ENCODE peak calls at places on chromosomes 5 and 9, in five cellular contexts. One of them, this sample, is unnamed.

GRCh38 chr5:73103885-73104284 is 16.5 kb upstream of the TMEM171 start:
- ATAC-seq in HCT116: no peak
- ATAC-seq in left lung: no peak
- ATAC-seq in upper lobe of right lung: no peak
- ATAC-seq in Panc1: no peak
- ATAC-seq in this sample: no peak

GRCh38 chr5:73415617-73416016 is 33.0 kb downstream of the FOXD1 start:
- ATAC-seq in HCT116: no peak
- ATAC-seq in left lung: no peak
- ATAC-seq in upper lobe of right lung: no peak
- ATAC-seq in Panc1: no peak
- ATAC-seq in this sample: no peak

GRCh38 chr5:65866837-65867508 is 59.4 kb upstream of the ERBIN start:
- ATAC-seq in HCT116: no peak
- ATAC-seq in left lung: no peak
- ATAC-seq in upper lobe of right lung: no peak
- ATAC-seq in Panc1: no peak
- ATAC-seq in this sample: no peak

GRCh38 chr9:74942801-74943200 is 9.9 kb downstream of the C9orf40 start:
- ATAC-seq in HCT116: peak
- ATAC-seq in left lung: no peak
- ATAC-seq in upper lobe of right lung: no peak
- ATAC-seq in Panc1: no peak
- ATAC-seq in this sample: no peak

GRCh38 chr9:20209421-20210340 is 412.6 kb downstream of the MLLT3 start:
- ATAC-seq in HCT116: no peak
- ATAC-seq in left lung: no peak
- ATAC-seq in upper lobe of right lung: no peak
- ATAC-seq in Panc1: no peak
- ATAC-seq in this sample: no peak

GRCh38 chr9:131394464-131395026 is 659 bp downstream of the PRRC2B start:
- ATAC-seq in HCT116: peak
- ATAC-seq in left lung: peak
- ATAC-seq in upper lobe of right lung: peak
- ATAC-seq in Panc1: peak
- ATAC-seq in this sample: peak

GRCh38 chr9:120382453-120382852 is 197.5 kb downstream of the CDK5RAP2 start:
- ATAC-seq in HCT116: no peak
- ATAC-seq in left lung: no peak
- ATAC-seq in upper lobe of right lung: no peak
- ATAC-seq in Panc1: no peak
- ATAC-seq in this sample: no peak

GRCh38 chr5:139394654-139395566 is at the start of gene PROB1:
- ATAC-seq in HCT116: no peak
- ATAC-seq in left lung: peak
- ATAC-seq in upper lobe of right lung: peak
- ATAC-seq in Panc1: no peak
- ATAC-seq in this sample: peak

GRCh38 chr5:100505984-100506670 is 29.0 kb upstream of the FAM174A start:
- ATAC-seq in HCT116: peak
- ATAC-seq in left lung: peak
- ATAC-seq in upper lobe of right lung: peak
- ATAC-seq in Panc1: no peak
- ATAC-seq in this sample: no peak

GRCh38 chr5:172423379-172424110 is 30.8 kb downstream of the SH3PXD2B start:
- ATAC-seq in HCT116: peak
- ATAC-seq in left lung: no peak
- ATAC-seq in upper lobe of right lung: no peak
- ATAC-seq in Panc1: no peak
- ATAC-seq in this sample: no peak

GRCh38 chr5:172418847-172419810 is 35.2 kb downstream of the SH3PXD2B start:
- ATAC-seq in HCT116: no peak
- ATAC-seq in left lung: no peak
- ATAC-seq in upper lobe of right lung: no peak
- ATAC-seq in Panc1: no peak
- ATAC-seq in this sample: no peak

GRCh38 chr5:172420215-172420934 is 34.0 kb downstream of the SH3PXD2B start:
- ATAC-seq in HCT116: peak
- ATAC-seq in left lung: peak
- ATAC-seq in upper lobe of right lung: peak
- ATAC-seq in Panc1: no peak
- ATAC-seq in this sample: peak

GRCh38 chr5:172422255-172422654 is 32.1 kb downstream of the SH3PXD2B start:
- ATAC-seq in HCT116: no peak
- ATAC-seq in left lung: no peak
- ATAC-seq in upper lobe of right lung: no peak
- ATAC-seq in Panc1: no peak
- ATAC-seq in this sample: no peak

GRCh38 chr5:172421020-172421419 is 33.3 kb downstream of the SH3PXD2B start:
- ATAC-seq in HCT116: no peak
- ATAC-seq in left lung: no peak
- ATAC-seq in upper lobe of right lung: no peak
- ATAC-seq in Panc1: no peak
- ATAC-seq in this sample: no peak
- H3K27ac ChIP-seq in HCT116: no peak
- H3K27ac ChIP-seq in left lung: peak
- H3K27ac ChIP-seq in upper lobe of right lung: peak
- H3K27ac ChIP-seq in Panc1: no peak
- H3K27ac ChIP-seq in this sample: peak

GRCh38 chr9:129624947-129625346 is 1.0 kb upstream of the NTMT1 start:
- ATAC-seq in HCT116: no peak
- ATAC-seq in left lung: peak
- ATAC-seq in upper lobe of right lung: peak
- ATAC-seq in Panc1: no peak
- ATAC-seq in this sample: no peak
- H3K27ac ChIP-seq in HCT116: no peak
- H3K27ac ChIP-seq in left lung: peak
- H3K27ac ChIP-seq in upper lobe of right lung: no peak
- H3K27ac ChIP-seq in Panc1: no peak
- H3K27ac ChIP-seq in this sample: no peak

GRCh38 chr5:112434650-112435049 is 15.6 kb upstream of the EPB41L4A start:
- ATAC-seq in HCT116: no peak
- ATAC-seq in left lung: no peak
- ATAC-seq in upper lobe of right lung: no peak
- ATAC-seq in Panc1: no peak
- ATAC-seq in this sample: no peak
- H3K27ac ChIP-seq in HCT116: no peak
- H3K27ac ChIP-seq in left lung: no peak
- H3K27ac ChIP-seq in upper lobe of right lung: no peak
- H3K27ac ChIP-seq in Panc1: no peak
- H3K27ac ChIP-seq in this sample: no peak

GRCh38 chr5:173012882-173013281 is 29.3 kb downstream of the ATP6V0E1 start:
- ATAC-seq in HCT116: no peak
- ATAC-seq in left lung: peak
- ATAC-seq in upper lobe of right lung: peak
- ATAC-seq in Panc1: no peak
- ATAC-seq in this sample: no peak

GRCh38 chr5:173016069-173016455 is 32.5 kb downstream of the ATP6V0E1 start:
- ATAC-seq in HCT116: peak
- ATAC-seq in left lung: no peak
- ATAC-seq in upper lobe of right lung: no peak
- ATAC-seq in Panc1: peak
- ATAC-seq in this sample: no peak

GRCh38 chr5:173011602-173012001 is 28.0 kb downstream of the ATP6V0E1 start:
- ATAC-seq in HCT116: no peak
- ATAC-seq in left lung: peak
- ATAC-seq in upper lobe of right lung: peak
- ATAC-seq in Panc1: no peak
- ATAC-seq in this sample: peak

GRCh38 chr5:173010021-173010420 is 26.4 kb downstream of the ATP6V0E1 start:
- ATAC-seq in HCT116: no peak
- ATAC-seq in left lung: no peak
- ATAC-seq in upper lobe of right lung: no peak
- ATAC-seq in Panc1: no peak
- ATAC-seq in this sample: no peak

DNA sequence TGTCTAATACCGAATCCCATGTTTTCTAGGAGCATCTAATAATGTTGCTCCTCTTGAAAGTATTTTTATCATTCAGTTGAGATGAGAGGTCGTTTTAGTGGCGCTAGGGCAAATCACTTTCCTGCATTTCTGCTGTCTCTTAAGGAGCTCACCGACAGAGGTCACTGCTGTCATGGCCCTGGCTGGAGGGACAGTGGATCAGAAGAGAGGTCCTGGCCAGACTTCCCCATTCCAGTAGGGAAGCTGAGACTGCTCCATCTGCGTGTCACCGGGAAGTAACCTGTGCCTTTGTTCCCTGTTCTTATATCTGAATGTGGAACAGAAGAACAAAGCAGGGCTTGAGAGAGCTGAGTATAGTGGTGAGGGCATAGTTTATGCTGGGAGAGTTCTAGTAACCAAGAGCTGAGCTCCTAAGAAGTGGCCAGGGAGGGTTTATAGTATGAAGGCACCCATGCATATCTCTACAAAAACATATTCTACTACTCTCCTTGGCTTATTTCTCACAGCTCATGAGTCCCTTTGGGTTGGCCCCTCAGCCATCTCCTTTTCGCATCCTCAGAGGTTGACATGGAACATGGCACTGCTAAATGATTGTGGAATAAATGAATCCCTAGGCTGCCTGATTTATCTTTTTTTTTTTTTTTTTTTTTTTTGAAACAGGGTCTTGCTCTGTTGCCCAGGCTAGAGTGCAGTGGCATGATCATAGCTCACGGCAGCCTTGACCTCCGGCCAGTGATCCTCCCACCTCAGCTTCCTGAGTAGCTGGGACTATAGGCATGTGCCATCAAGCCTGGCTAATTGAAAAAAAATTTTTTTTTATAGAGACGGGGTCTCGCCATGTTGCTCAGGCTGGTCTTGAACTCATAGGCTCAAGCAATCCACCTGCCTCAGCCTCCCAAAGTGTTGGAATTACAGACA is 27.2 kb downstream of the ATP6V0E1 start:
- ATAC-seq in HCT116: no peak
- ATAC-seq in left lung: peak
- ATAC-seq in upper lobe of right lung: peak
- ATAC-seq in Panc1: peak
- ATAC-seq in this sample: peak
- H3K27ac ChIP-seq in HCT116: no peak
- H3K27ac ChIP-seq in left lung: peak
- H3K27ac ChIP-seq in upper lobe of right lung: peak
- H3K27ac ChIP-seq in Panc1: no peak
- H3K27ac ChIP-seq in this sample: no peak

GRCh38 chr9:2023042-2023441 is 7.9 kb downstream of the SMARCA2 start:
- ATAC-seq in HCT116: no peak
- ATAC-seq in left lung: no peak
- ATAC-seq in upper lobe of right lung: no peak
- ATAC-seq in Panc1: no peak
- ATAC-seq in this sample: no peak
- H3K27ac ChIP-seq in HCT116: no peak
- H3K27ac ChIP-seq in left lung: peak
- H3K27ac ChIP-seq in upper lobe of right lung: peak
- H3K27ac ChIP-seq in Panc1: no peak
- H3K27ac ChIP-seq in this sample: peak